ENCODE peak calls at places on chromosomes 12 and 14, in six cellular contexts. S is B cell, U is brain microvascular endothelial cell, C is heart right ventricle, W is WTC11, R is astrocyte of the cerebellum. O is an unnamed sample.

GRCh38 chr14:86654558-86655184 is 1124.7 kb downstream of the FLRT2 start:
- DNase-seq in U (peak; percentile 27), W (peak; percentile 86), S (no peak), R (peak; percentile 6), C (peak; percentile 21), O (peak; percentile 7)

GRCh38 chr12:29711381-29711780 is 72.4 kb downstream of the TMTC1 start:
- DNase-seq in R (no peak), C (no peak), W (no peak), U (no peak), S (no peak), O (no peak)

GRCh38 chr14:63508033-63508432 is 35.1 kb downstream of the PPP2R5E start:
- DNase-seq in R (no peak), C (no peak), S (no peak), U (no peak), W (no peak), O (no peak)

GRCh38 chr12:93387780-93388179 is 10.1 kb downstream of the NUDT4 start:
- DNase-seq in R (no peak), C (no peak), U (peak; percentile 73), W (no peak), S (no peak), O (no peak)

GRCh38 chr14:104107611-104108569 is 22.4 kb downstream of the ASPG start:
- DNase-seq in S (no peak), R (no peak), C (no peak), W (peak; percentile 11), U (no peak), O (no peak)

GRCh38 chr12:108589028-108589839 is 8.7 kb downstream of the TMEM119 start:
- DNase-seq in U (no peak), S (no peak), R (peak; percentile 59), W (no peak), C (no peak), O (no peak)

GRCh38 chr14:87944987-87945604 is 47.9 kb downstream of the GALC start:
- DNase-seq in W (no peak), U (no peak), R (peak; percentile 59), C (no peak), S (no peak), O (no peak)

GRCh38 chr12:5200276-5201087 is 156.8 kb downstream of the KCNA5 start:
- DNase-seq in C (peak; percentile 65), W (peak; percentile 90), R (no peak), U (peak; percentile 20), S (no peak), O (peak; percentile 50)

GRCh38 chr12:29148065-29148957 is 767 bp upstream of the FAR2 start:
- DNase-seq in W (peak; percentile 12), C (peak; percentile 27), S (no peak), R (no peak), U (peak; percentile 23), O (peak; percentile 53)

GRCh38 chr14:106129274-106129673 is 602.9 kb downstream of the TMEM121 start:
- DNase-seq in W (no peak), U (no peak), R (no peak), C (no peak), S (no peak), O (no peak)

GRCh38 chr14:79809849-79810612 is 401.3 kb downstream of the DIO2 start:
- DNase-seq in U (peak; percentile 45), C (no peak), W (no peak), R (no peak), S (no peak), O (no peak)

GRCh38 chr14:69616408-69616773 is 5.0 kb downstream of the SUSD6 start:
- DNase-seq in R (no peak), C (no peak), U (no peak), S (no peak), W (no peak), O (no peak)

GRCh38 chr14:69617796-69618195 is 6.4 kb downstream of the SUSD6 start:
- DNase-seq in W (no peak), R (no peak), S (no peak), U (no peak), C (no peak), O (no peak)

GRCh38 chr14:69614592-69614991 is 3.2 kb downstream of the SUSD6 start:
- DNase-seq in C (no peak), W (no peak), R (no peak), S (peak; percentile 86), U (no peak), O (no peak)

GRCh38 chr14:69613312-69614073 is 2.1 kb downstream of the SUSD6 start:
- DNase-seq in C (no peak), R (no peak), U (no peak), S (no peak), W (no peak), O (no peak)

DNA sequence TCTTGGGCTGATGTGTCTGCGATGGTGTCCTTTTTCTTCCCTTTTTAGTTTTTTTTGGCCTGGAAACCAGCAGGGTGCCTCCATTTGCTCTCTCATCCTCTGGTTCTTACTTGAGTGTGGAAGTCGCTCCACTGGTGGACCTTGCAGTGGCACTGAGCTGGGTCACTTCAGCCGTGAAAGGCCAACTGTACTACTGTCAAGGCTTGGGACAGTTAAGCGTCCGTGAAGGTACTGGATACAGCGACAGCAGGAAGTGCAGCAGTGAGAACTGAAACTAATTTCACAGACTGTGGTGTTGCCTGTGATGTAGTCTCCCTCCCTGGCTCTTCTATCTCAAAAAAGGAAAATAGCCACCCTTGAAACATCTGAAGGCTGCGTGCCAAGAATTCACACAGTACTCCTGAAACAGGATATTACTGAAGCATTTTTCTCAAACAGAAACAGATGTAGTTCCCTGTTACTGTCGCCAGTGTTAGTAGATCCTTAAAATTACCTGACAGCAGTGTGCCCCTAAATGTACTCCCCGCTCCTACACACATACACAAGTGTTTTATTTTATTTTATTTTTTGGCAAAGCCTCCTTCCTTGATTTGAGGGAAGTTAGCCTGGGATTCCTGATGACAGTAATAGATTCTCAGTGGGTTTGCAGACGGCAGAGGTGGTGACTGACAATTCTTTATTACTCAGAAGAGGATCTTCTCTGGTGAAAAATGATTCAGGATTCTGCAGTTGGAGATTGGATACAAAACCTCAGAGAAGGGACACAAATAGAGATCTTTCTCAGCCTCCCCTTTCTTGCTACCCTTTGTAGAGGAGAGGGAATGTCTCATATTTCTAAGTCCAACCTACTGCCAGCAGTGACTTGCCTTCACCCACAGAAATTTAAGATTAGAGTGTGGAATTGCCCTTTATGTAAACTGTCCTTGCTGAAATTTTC is 4.3 kb downstream of the SUSD6 start:
- DNase-seq in W (no peak), U (peak; percentile 78), R (peak; percentile 71), S (peak; percentile 81), C (no peak), O (peak; percentile 64)
- TF ChIP-seq CTCF in W (no peak), U (no peak), R (no peak), S (peak; percentile 22), C (no peak), O (no peak)

GRCh38 chr14:74549588-74549987 is 56.0 kb downstream of the ISCA2 start:
- DNase-seq in W (no peak), R (no peak), U (no peak), S (no peak), C (no peak), O (no peak)
- TF ChIP-seq CTCF in W (no peak), R (peak; percentile 40), U (peak; percentile 62), S (no peak), C (no peak), O (peak; percentile 18)

GRCh38 chr14:95394297-95394891 is 74.7 kb upstream of the CLMN start:
- DNase-seq in W (no peak), R (no peak), C (no peak), S (no peak), U (no peak), O (no peak)

GRCh38 chr14:95394981-95395737 is 75.5 kb upstream of the CLMN start:
- DNase-seq in S (no peak), U (no peak), R (no peak), C (no peak), W (no peak), O (no peak)

GRCh38 chr14:95397325-95397724 is 77.6 kb upstream of the CLMN start:
- DNase-seq in W (no peak), S (no peak), R (no peak), C (no peak), U (no peak), O (no peak)

GRCh38 chr14:95398630-95399547 is 79.2 kb upstream of the CLMN start:
- DNase-seq in U (no peak), W (no peak), C (no peak), S (no peak), R (no peak), O (no peak)

GRCh38 chr14:95396221-95396620 is 76.5 kb upstream of the CLMN start:
- DNase-seq in U (no peak), C (no peak), R (no peak), S (no peak), W (no peak), O (no peak)
- TF ChIP-seq CTCF in U (no peak), C (no peak), R (no peak), S (no peak), W (no peak), O (no peak)

DNA sequence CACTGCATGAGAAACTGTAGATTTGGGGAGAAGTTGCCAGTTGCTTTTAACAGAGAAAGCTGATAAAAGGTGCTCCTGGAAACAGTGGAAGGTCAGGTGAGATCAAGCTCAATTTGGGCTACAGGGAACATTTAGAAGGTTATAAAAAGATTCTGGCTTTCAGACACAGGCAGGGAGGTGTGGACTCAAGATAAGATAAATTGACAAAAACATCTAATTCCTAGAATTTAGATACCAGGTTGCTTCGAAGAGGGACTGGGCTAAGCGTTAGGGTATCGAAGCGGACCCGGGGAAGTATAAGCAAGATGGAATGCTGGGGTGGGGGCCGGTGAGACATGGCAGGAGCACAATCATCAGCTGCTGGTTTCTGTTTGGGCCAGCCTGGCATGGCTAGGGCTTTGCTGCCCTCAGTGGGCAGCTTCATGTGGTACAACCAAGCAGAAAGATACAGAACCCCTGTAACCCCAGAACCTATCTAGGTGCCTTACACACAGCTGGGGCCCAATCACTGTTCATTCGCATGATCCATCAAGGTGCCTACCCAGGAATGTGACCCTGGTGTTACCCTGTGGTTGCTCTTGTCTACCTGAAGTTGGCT is 15.0 kb upstream of the CELA1 start:
- DNase-seq in U (no peak), R (no peak), W (no peak), C (no peak), S (no peak), O (no peak)
- TF ChIP-seq CTCF in U (peak; percentile 27), R (no peak), W (no peak), C (no peak), S (no peak), O (no peak)

DNA sequence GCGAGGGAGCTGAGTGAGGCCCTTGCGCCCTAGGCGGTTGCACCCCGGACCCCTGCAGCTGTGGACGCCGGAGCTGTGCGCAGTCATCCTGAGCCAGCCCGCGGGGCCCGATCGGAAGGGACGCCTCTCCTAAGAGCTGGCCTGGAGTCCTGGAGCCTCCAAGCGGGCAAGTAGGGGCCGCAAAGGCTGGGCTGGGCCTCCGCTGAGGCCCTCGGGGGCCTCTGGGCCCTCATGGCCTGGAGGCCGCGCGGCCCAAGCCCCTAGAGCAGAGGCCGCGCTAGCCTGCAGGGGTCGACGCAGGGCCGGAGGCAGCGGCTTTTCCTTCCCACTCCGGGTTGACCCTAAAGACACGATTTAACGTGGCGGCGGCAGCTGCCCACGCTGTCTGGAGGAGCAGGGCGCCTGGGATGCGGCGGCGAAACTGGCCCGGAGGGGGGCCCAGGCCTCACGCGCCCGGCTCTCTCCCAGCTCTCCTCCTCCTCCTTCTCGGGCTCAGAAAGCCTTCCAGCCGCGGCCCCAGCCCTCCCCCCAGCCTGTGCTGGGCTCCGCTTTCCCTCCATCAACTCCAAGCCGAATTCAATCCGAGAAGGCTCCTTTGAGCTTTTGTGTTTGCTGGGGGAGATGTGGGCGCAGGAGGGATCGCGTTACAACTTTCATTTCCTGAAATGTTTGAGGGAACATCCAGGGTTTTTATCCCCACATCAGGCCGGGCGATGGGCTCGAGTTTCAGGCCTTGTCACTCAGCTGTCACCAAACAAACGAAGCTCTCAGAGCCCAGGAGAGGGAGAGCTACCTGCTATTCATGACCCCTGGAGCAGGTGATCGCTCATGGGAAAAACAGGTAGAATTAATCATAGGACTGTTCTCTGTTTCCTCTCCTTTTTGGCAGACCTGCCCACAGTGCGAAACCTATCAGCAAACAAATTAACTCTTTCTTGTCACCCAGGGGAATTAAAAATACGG is 11.5 kb downstream of the SIX1 start:
- DNase-seq in U (peak; percentile 52), C (no peak), S (no peak), R (no peak), W (peak; percentile 59), O (no peak)
- TF ChIP-seq CTCF in U (no peak), C (no peak), S (no peak), R (no peak), W (no peak), O (no peak)

O was measured in GM13977.